ENCODE peak calls at places on chromosomes 3 and 15, in six cellular contexts. B is IMR-90, E is neuronal stem cell, A is H9, Z is mesenchymal stem cell, N is H1. P is an unnamed sample.

GRCh38 chr15:62067448-62068044 is 769 bp downstream of the C2CD4A start:
- DNase-seq in B (no peak), E (peak), A (peak), Z (peak), N (no peak), P (peak)

GRCh38 chr3:23696842-23697241 is 108.9 kb upstream of the UBE2E1 start:
- DNase-seq in B (peak), E (no peak), A (no peak), Z (peak), N (no peak), P (peak)

GRCh38 chr15:71458089-71458660 is 342.9 kb downstream of the THSD4 start:
- DNase-seq in B (no peak), E (no peak), A (no peak), Z (no peak), N (no peak), P (no peak)

GRCh38 chr3:11379238-11379823 is 107.1 kb downstream of the ATG7 start:
- DNase-seq in B (peak), E (peak), A (no peak), Z (peak), N (no peak), P (peak)

GRCh38 chr3:29373016-29373690 is 92.3 kb downstream of the RBMS3 start:
- DNase-seq in B (peak), E (no peak), A (no peak), Z (peak), N (no peak), P (no peak)

GRCh38 chr3:59313365-59313764 is 263.5 kb upstream of the CFAP20DC start:
- DNase-seq in B (peak), E (no peak), A (peak), Z (peak), N (no peak), P (no peak)

GRCh38 chr15:56341201-56341600 is 24.0 kb upstream of the TEX9 start:
- DNase-seq in B (no peak), E (no peak), A (no peak), Z (no peak), N (no peak), P (peak)

GRCh38 chr15:93997071-93997658 is 234.2 kb upstream of the MCTP2 start:
- DNase-seq in B (peak), E (no peak), A (no peak), Z (peak), N (no peak), P (peak)

GRCh38 chr3:15367059-15367458 is 34.7 kb upstream of the SH3BP5 start:
- DNase-seq in B (peak), E (no peak), A (no peak), Z (peak), N (no peak), P (no peak)

GRCh38 chr15:93587046-93587445 is 498.0 kb upstream of the RGMA start:
- DNase-seq in B (no peak), E (no peak), A (no peak), Z (no peak), N (no peak), P (no peak)

GRCh38 chr15:74519311-74519710 is 21.7 kb upstream of the ARID3B start:
- DNase-seq in B (peak), E (no peak), A (no peak), Z (no peak), N (no peak), P (peak)

GRCh38 chr3:142272200-142272891 is 47.0 kb upstream of the GK5 start:
- DNase-seq in B (peak), E (no peak), A (no peak), Z (peak), N (no peak), P (peak)

GRCh38 chr3:197541756-197542539 is 13.8 kb downstream of the BDH1 start:
- DNase-seq in B (peak), E (peak), A (peak), Z (peak), N (no peak), P (no peak)

GRCh38 chr3:62051506-62051905 is 321.8 kb downstream of the FEZF2 start:
- DNase-seq in B (peak), E (no peak), A (no peak), Z (no peak), N (no peak), P (no peak)

GRCh38 chr15:70170096-70170699 is 72.5 kb upstream of the TLE3 start:
- DNase-seq in B (no peak), E (no peak), A (no peak), Z (peak), N (no peak), P (no peak)

GRCh38 chr3:69970827-69971226 is 28.7 kb upstream of the SAMMSON start:
- DNase-seq in B (no peak), E (no peak), A (no peak), Z (no peak), N (no peak), P (no peak)

GRCh38 chr3:167450195-167450594 is 23.6 kb downstream of the SERPINI2 start:
- DNase-seq in B (no peak), E (no peak), A (no peak), Z (no peak), N (no peak), P (no peak)

DNA sequence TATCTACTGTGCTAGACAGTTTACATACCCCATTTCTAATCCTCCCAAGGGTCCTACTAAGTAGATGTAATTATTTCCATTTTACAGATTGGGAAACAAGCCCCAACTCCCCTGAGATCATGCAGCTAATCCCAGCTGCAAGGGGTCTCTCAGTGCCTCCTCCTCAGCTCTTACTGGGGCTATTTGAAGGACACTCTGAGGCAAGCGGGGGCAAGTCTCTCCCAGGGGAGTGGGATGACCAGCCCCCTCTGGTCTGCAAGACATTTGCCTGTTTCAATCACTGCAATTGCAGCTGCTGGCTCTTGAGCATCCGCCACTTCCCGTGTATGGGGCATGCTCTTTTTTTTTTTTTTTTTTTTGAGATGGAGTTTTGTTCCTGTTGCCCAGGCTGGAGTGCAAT is 11.4 kb downstream of the LAMP3 start:
- DNase-seq in B (no peak), E (no peak), A (no peak), Z (no peak), N (no peak), P (no peak)
- H2AFZ ChIP-seq in B (no peak), E (no peak), A (no peak), Z (no peak), N (no peak), P (no peak)

GRCh38 chr15:38253448-38253847 is 812 bp downstream of the SPRED1 start:
- DNase-seq in B (peak), E (peak), A (no peak), Z (peak), N (no peak), P (peak)
- H3K4ac ChIP-seq in B (peak), E (no peak), A (no peak), Z (peak), N (no peak), P (peak)

GRCh38 chr3:32614956-32615355 is 44.3 kb upstream of the DYNC1LI1 start:
- DNase-seq in B (peak), E (no peak), A (no peak), Z (peak), N (no peak), P (no peak)
- H2AFZ ChIP-seq in B (peak), E (peak), A (no peak), Z (no peak), N (peak), P (no peak)

GRCh38 chr3:130111185-130111864 is 29.7 kb downstream of the ALG1L2 start:
- DNase-seq in B (peak), E (peak), A (peak), Z (peak), N (peak), P (peak)
- H3K4ac ChIP-seq in B (peak), E (no peak), A (no peak), Z (no peak), N (no peak), P (no peak)

GRCh38 chr3:46893763-46894162 is 16.2 kb downstream of the PTH1R start:
- DNase-seq in B (no peak), E (no peak), A (no peak), Z (no peak), N (no peak), P (no peak)
- H2AFZ ChIP-seq in B (no peak), E (no peak), A (no peak), Z (no peak), N (no peak), P (no peak)

DNA sequence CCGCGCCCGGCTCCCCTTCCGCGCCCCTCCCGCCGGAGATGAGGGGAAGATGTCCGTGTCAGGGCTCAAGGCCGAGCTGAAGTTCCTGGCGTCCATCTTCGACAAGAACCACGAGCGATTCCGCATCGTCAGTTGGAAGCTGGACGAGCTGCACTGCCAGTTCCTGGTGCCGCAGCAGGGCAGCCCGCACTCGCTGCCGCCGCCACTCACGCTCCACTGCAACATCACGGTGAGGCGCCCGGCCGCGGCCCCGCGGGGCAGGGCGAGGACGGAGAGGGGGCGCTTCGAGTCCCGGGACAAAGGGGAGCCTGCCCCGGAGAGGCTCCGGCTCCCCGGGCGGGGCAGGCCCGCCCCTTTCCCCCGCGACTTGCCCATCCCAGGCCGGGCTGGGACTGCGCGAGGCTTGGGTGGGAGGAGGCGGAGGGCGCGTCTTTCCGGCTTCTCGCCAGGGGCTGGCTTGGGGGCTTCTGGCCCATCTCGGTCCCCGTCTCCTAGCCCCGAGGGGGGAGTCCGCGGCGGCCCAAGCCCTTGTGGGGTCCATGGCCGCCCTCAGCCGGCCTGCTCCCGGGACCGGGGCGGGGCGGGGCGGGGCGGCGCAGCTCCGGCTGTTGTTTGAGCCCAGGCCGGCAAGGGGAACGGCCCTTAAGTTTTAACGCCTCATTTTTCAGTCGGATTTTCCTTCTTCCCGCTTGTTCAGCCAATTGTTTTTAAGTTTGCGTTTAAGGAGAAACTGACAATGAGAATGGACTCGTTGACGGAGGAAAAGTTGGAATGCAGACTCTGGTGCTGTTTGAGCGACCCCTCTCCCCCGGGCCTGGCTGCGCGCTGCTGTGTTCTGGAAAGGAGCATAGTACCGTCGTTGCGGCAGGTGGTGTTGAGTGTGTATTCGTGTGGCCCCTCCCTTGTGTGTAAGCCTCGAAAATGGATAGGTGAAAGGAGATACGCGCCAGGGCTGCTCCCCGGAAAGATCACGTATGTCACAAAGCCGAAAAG is 667 bp downstream of the UBE2Q2 start:
- DNase-seq in B (peak), E (peak), A (peak), Z (peak), N (no peak), P (peak)
- H3K4ac ChIP-seq in B (peak), E (peak), A (peak), Z (peak), N (peak), P (peak)

P was measured in trophoblast cell.